ENCODE peak calls at places on chromosomes 5 and 9, in five cellular contexts. F is adipocyte, D is fibroblast of pulmonary artery, R is HCT116, O is fibroblast of villous mesenchyme. H is an unnamed sample.

GRCh38 chr5:180932660-180933059 is 33.7 kb downstream of the BTNL8 start:
- DNase-seq in F (no peak), D (no peak), O (no peak), R (no peak), H (no peak)

GRCh38 chr9:121700165-121700830 is 48.9 kb downstream of the DAB2IP start:
- DNase-seq in F (peak), O (peak), D (peak), R (no peak), H (no peak)

GRCh38 chr9:71911908-71912325 is 478 bp downstream of the C9orf85 start:
- DNase-seq in O (peak), D (peak), R (no peak), F (peak), H (no peak)

GRCh38 chr9:34589656-34590375 is at the start of gene CNTFR:
- DNase-seq in O (no peak), F (peak), R (no peak), D (no peak), H (no peak)

GRCh38 chr5:122661496-122662180 is 113.2 kb upstream of the SNX2 start:
- DNase-seq in R (no peak), O (peak), D (peak), F (peak), H (no peak)

GRCh38 chr5:39755986-39756385 is 331.2 kb upstream of the DAB2 start:
- DNase-seq in D (peak), R (peak), O (peak), F (peak), H (no peak)

GRCh38 chr5:26700759-26701384 is 337.5 kb downstream of the CDH9 start:
- DNase-seq in R (no peak), O (no peak), D (no peak), F (peak), H (no peak)

GRCh38 chr5:73280386-73280785 is 107.4 kb downstream of the TMEM174 start:
- DNase-seq in D (no peak), R (no peak), F (no peak), O (no peak), H (no peak)

GRCh38 chr5:60257852-60258251 is 364.3 kb upstream of the PDE4D start:
- DNase-seq in O (no peak), D (peak), R (no peak), F (peak), H (no peak)

GRCh38 chr5:167414611-167415010 is 876.8 kb upstream of the WWC1 start:
- DNase-seq in R (no peak), F (no peak), D (no peak), O (no peak), H (no peak)

GRCh38 chr5:11595045-11595444 is 309.2 kb downstream of the CTNND2 start:
- DNase-seq in F (no peak), O (no peak), D (no peak), R (no peak), H (no peak)

GRCh38 chr9:2012347-2012746 is 2.8 kb upstream of the SMARCA2 start:
- DNase-seq in R (no peak), F (no peak), D (no peak), O (no peak), H (no peak)

GRCh38 chr9:74609671-74610416 is 112.7 kb downstream of the RORB start:
- DNase-seq in O (no peak), F (peak), D (no peak), R (no peak), H (no peak)

GRCh38 chr5:127892467-127893207 is 189.4 kb downstream of the CCDC192 start:
- DNase-seq in F (no peak), D (peak), O (peak), R (peak), H (no peak)

DNA sequence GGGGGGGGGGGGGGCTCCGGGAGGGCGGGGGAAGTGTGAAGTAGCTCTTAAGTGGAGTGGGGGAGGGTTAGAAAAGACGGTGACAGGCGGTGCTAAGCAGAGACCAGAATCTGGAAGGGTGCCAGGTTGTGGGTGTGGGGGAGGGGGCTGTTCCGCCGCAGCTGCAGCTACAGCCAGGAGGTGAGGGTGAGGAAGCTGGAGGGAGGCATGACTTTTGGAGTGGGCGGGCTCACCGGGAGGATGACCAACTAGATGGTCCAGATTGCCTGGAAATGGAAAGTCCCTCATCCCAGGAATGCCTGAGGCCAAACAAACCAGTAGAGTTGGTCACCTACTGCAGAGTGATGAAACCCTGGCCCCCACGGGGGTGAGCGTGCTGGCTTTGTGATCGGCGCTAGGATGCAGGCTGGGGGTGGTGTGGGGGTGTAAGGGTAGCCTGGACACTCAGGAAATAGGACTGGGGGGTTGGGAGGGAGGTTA is 158.1 kb upstream of the SHB start:
- DNase-seq in D (peak), F (peak), O (peak), R (no peak), H (peak)
- H3K4me3 ChIP-seq in D (no peak), F (no peak), O (peak), R (no peak), H (peak)

GRCh38 chr9:69627301-69627700 is 44.9 kb downstream of the APBA1 start:
- DNase-seq in O (no peak), R (no peak), D (no peak), F (no peak), H (no peak)
- H3K4me3 ChIP-seq in O (no peak), R (no peak), D (no peak), F (no peak), H (no peak)

GRCh38 chr9:38087934-38088925 is 19.2 kb upstream of the SHB start:
- DNase-seq in D (peak), O (peak), F (peak), R (peak), H (peak)
- H3K4me3 ChIP-seq in D (no peak), O (no peak), F (no peak), R (no peak), H (no peak)

GRCh38 chr5:133928690-133929393 is 39.6 kb downstream of the C5orf15 start:
- DNase-seq in R (no peak), O (no peak), D (no peak), F (no peak), H (no peak)
- H3K4me3 ChIP-seq in R (no peak), O (no peak), D (no peak), F (no peak), H (no peak)

DNA sequence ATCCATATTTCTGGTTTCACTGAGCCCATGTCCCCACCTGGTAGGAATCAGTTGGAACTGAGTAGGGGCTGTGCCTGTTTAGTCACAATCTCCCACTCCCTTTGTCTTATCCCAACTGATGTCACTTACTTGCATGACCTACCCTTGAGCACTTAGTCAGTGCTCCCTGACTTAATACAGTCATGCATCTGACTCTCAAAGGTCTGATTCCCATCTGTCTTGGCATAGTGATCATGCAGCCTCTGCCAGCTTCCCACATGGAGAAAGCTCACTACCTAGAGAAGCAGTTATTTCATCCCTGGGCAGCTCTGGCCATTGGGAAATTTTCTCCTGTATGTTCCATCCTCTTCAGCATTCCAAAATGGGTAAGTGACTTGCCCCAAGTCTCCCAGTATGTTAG is 24.8 kb downstream of the ABLIM3 start:
- DNase-seq in R (no peak), F (no peak), D (peak), O (no peak), H (no peak)
- H3K4me3 ChIP-seq in R (no peak), F (no peak), D (no peak), O (no peak), H (no peak)

H was measured in CD8-positive, alpha-beta T cell.